ENCODE peak calls at places on chromosomes 6 and 20, in ten cellular contexts. One of them, this sample, is unnamed.

GRCh38 chr6:27668442-27669275 is 195.8 kb upstream of the ZNF184 start:
- DNase-seq in dermis blood vessel endothelial cell: peak
- DNase-seq in thoracic aorta: no peak
- DNase-seq in type B pancreatic cell: no peak
- DNase-seq in HuH-7.5: no peak
- DNase-seq in EL: peak
- DNase-seq in amniotic stem cell: no peak
- DNase-seq in pancreas: no peak
- DNase-seq in neural crest cell: peak
- DNase-seq in iPS DF 6.9: no peak
- DNase-seq in this sample: peak

GRCh38 chr6:36677753-36678487 is 594 bp upstream of the CDKN1A start:
- DNase-seq in HuH-7.5: no peak
- DNase-seq in thoracic aorta: no peak
- DNase-seq in pancreas: no peak
- DNase-seq in amniotic stem cell: no peak
- DNase-seq in type B pancreatic cell: no peak
- DNase-seq in EL: no peak
- DNase-seq in dermis blood vessel endothelial cell: peak
- DNase-seq in neural crest cell: no peak
- DNase-seq in iPS DF 6.9: no peak
- DNase-seq in this sample: no peak

GRCh38 chr6:2777249-2777648 is 12.1 kb downstream of the WRNIP1 start:
- DNase-seq in EL: no peak
- DNase-seq in dermis blood vessel endothelial cell: peak
- DNase-seq in type B pancreatic cell: no peak
- DNase-seq in iPS DF 6.9: no peak
- DNase-seq in neural crest cell: no peak
- DNase-seq in HuH-7.5: no peak
- DNase-seq in thoracic aorta: no peak
- DNase-seq in pancreas: no peak
- DNase-seq in amniotic stem cell: no peak
- DNase-seq in this sample: no peak

GRCh38 chr6:110712238-110712637 is 103.0 kb downstream of the CDK19 start:
- DNase-seq in type B pancreatic cell: no peak
- DNase-seq in HuH-7.5: no peak
- DNase-seq in pancreas: no peak
- DNase-seq in neural crest cell: no peak
- DNase-seq in EL: no peak
- DNase-seq in dermis blood vessel endothelial cell: no peak
- DNase-seq in amniotic stem cell: no peak
- DNase-seq in thoracic aorta: no peak
- DNase-seq in iPS DF 6.9: no peak
- DNase-seq in this sample: no peak

GRCh38 chr6:105781248-105781647 is 304.9 kb upstream of the PRDM1 start:
- DNase-seq in HuH-7.5: no peak
- DNase-seq in EL: no peak
- DNase-seq in neural crest cell: no peak
- DNase-seq in amniotic stem cell: no peak
- DNase-seq in type B pancreatic cell: no peak
- DNase-seq in pancreas: no peak
- DNase-seq in dermis blood vessel endothelial cell: no peak
- DNase-seq in thoracic aorta: no peak
- DNase-seq in iPS DF 6.9: no peak
- DNase-seq in this sample: no peak

GRCh38 chr6:11033825-11034224 is 10.3 kb downstream of the ELOVL2 start:
- DNase-seq in dermis blood vessel endothelial cell: no peak
- DNase-seq in HuH-7.5: no peak
- DNase-seq in pancreas: no peak
- DNase-seq in amniotic stem cell: no peak
- DNase-seq in neural crest cell: no peak
- DNase-seq in iPS DF 6.9: no peak
- DNase-seq in thoracic aorta: no peak
- DNase-seq in type B pancreatic cell: no peak
- DNase-seq in EL: peak
- DNase-seq in this sample: no peak

GRCh38 chr20:5602346-5602745 is 147.9 kb upstream of the SHLD1 start:
- DNase-seq in amniotic stem cell: no peak
- DNase-seq in iPS DF 6.9: no peak
- DNase-seq in pancreas: no peak
- DNase-seq in dermis blood vessel endothelial cell: no peak
- DNase-seq in thoracic aorta: no peak
- DNase-seq in EL: peak
- DNase-seq in type B pancreatic cell: no peak
- DNase-seq in HuH-7.5: no peak
- DNase-seq in neural crest cell: no peak
- DNase-seq in this sample: no peak

GRCh38 chr6:138999949-139000725 is 12.1 kb upstream of the REPS1 start:
- DNase-seq in type B pancreatic cell: no peak
- DNase-seq in HuH-7.5: no peak
- DNase-seq in neural crest cell: no peak
- DNase-seq in dermis blood vessel endothelial cell: no peak
- DNase-seq in pancreas: no peak
- DNase-seq in EL: peak
- DNase-seq in thoracic aorta: no peak
- DNase-seq in iPS DF 6.9: no peak
- DNase-seq in amniotic stem cell: no peak
- DNase-seq in this sample: no peak

GRCh38 chr20:2006452-2007381 is 12.9 kb upstream of the PDYN start:
- DNase-seq in type B pancreatic cell: peak
- DNase-seq in thoracic aorta: no peak
- DNase-seq in dermis blood vessel endothelial cell: peak
- DNase-seq in neural crest cell: peak
- DNase-seq in HuH-7.5: no peak
- DNase-seq in pancreas: no peak
- DNase-seq in iPS DF 6.9: peak
- DNase-seq in EL: peak
- DNase-seq in amniotic stem cell: no peak
- DNase-seq in this sample: no peak

GRCh38 chr6:17276766-17277165 is 4.4 kb upstream of the RBM24 start:
- DNase-seq in type B pancreatic cell: no peak
- DNase-seq in pancreas: no peak
- DNase-seq in thoracic aorta: no peak
- DNase-seq in amniotic stem cell: no peak
- DNase-seq in neural crest cell: no peak
- DNase-seq in HuH-7.5: no peak
- DNase-seq in EL: peak
- DNase-seq in dermis blood vessel endothelial cell: no peak
- DNase-seq in iPS DF 6.9: no peak
- DNase-seq in this sample: no peak

GRCh38 chr20:23039885-23040508 is 4.9 kb downstream of the SSTR4 start:
- DNase-seq in iPS DF 6.9: no peak
- DNase-seq in type B pancreatic cell: peak
- DNase-seq in neural crest cell: no peak
- DNase-seq in EL: no peak
- DNase-seq in pancreas: no peak
- DNase-seq in thoracic aorta: no peak
- DNase-seq in dermis blood vessel endothelial cell: no peak
- DNase-seq in HuH-7.5: no peak
- DNase-seq in amniotic stem cell: no peak
- DNase-seq in this sample: no peak

GRCh38 chr6:160431231-160431630 is 83.1 kb downstream of the SLC22A3 start:
- DNase-seq in type B pancreatic cell: no peak
- DNase-seq in EL: peak
- DNase-seq in dermis blood vessel endothelial cell: no peak
- DNase-seq in pancreas: no peak
- DNase-seq in thoracic aorta: no peak
- DNase-seq in iPS DF 6.9: no peak
- DNase-seq in HuH-7.5: no peak
- DNase-seq in neural crest cell: no peak
- DNase-seq in amniotic stem cell: no peak
- DNase-seq in this sample: no peak

GRCh38 chr6:127635091-127635490 is 58.1 kb downstream of the C6orf58 start:
- DNase-seq in type B pancreatic cell: no peak
- DNase-seq in EL: no peak
- DNase-seq in neural crest cell: no peak
- DNase-seq in iPS DF 6.9: no peak
- DNase-seq in amniotic stem cell: no peak
- DNase-seq in dermis blood vessel endothelial cell: no peak
- DNase-seq in thoracic aorta: no peak
- DNase-seq in pancreas: no peak
- DNase-seq in HuH-7.5: no peak
- DNase-seq in this sample: no peak

GRCh38 chr6:94052754-94053153 is 633.4 kb upstream of the EPHA7 start:
- DNase-seq in neural crest cell: no peak
- DNase-seq in HuH-7.5: no peak
- DNase-seq in pancreas: no peak
- DNase-seq in iPS DF 6.9: no peak
- DNase-seq in thoracic aorta: no peak
- DNase-seq in amniotic stem cell: no peak
- DNase-seq in type B pancreatic cell: no peak
- DNase-seq in dermis blood vessel endothelial cell: no peak
- DNase-seq in EL: no peak
- DNase-seq in this sample: no peak